ENCODE peak calls at places on chromosomes 5 and 9, in nine cellular contexts. T, W, K, D, N, R, J, A and H are unnamed samples.
A peak's percentile ranks its signal among the peaks of the same experiment; 100 is the strongest.

GRCh38 chr9:129080608-129081387 is at the start of gene DOLPP1:
- DNase-seq in R (peak; percentile 100), J (peak; percentile 98), A (peak; percentile 98), T (peak; percentile 98), N (peak; percentile 99), D (peak; percentile 96), K (peak; percentile 98), W (peak; percentile 100), H (peak; percentile 94)

GRCh38 chr9:8855046-8855445 is 1055.5 kb upstream of the DMAC1 start:
- DNase-seq in R (no peak), T (no peak), A (no peak), J (no peak), D (no peak), W (peak; percentile 47), K (no peak), N (no peak), H (no peak)

GRCh38 chr5:56099346-56099745 is 104.6 kb upstream of the IL6ST start:
- DNase-seq in W (peak; percentile 90), D (no peak), N (no peak), R (no peak), T (no peak), K (no peak), J (no peak), A (no peak), H (no peak)

GRCh38 chr9:138053321-138053868 is 175.8 kb downstream of the CACNA1B start:
- DNase-seq in J (no peak), W (no peak), A (no peak), R (peak; percentile 67), T (peak; percentile 51), N (no peak), K (no peak), D (no peak), H (no peak)

GRCh38 chr5:142886211-142886610 is 116.0 kb downstream of the ARHGAP26 start:
- DNase-seq in A (no peak), K (no peak), D (no peak), J (no peak), R (no peak), T (no peak), N (no peak), W (peak; percentile 35), H (no peak)

GRCh38 chr5:38189031-38189632 is 69.2 kb upstream of the EGFLAM start:
- DNase-seq in T (no peak), D (no peak), N (no peak), J (no peak), K (no peak), R (no peak), A (no peak), W (no peak), H (no peak)

GRCh38 chr5:58019614-58020013 is 440.3 kb downstream of the PLK2 start:
- DNase-seq in R (peak; percentile 82), K (peak; percentile 20), A (no peak), J (no peak), T (no peak), D (no peak), W (peak; percentile 83), N (peak; percentile 12), H (no peak)

GRCh38 chr5:37847978-37848425 is 8.2 kb upstream of the GDNF start:
- DNase-seq in R (no peak), A (no peak), J (no peak), K (no peak), N (no peak), T (no peak), D (no peak), W (peak; percentile 39), H (peak; percentile 25)

GRCh38 chr5:115671939-115672338 is 46.1 kb upstream of the TMED7 start:
- DNase-seq in N (no peak), R (no peak), A (no peak), W (no peak), K (no peak), J (no peak), T (no peak), D (no peak), H (no peak)

GRCh38 chr5:177607452-177608192 is 7.7 kb downstream of the B4GALT7 start:
- DNase-seq in D (peak; percentile 55), A (peak; percentile 37), W (peak; percentile 91), K (peak; percentile 71), R (peak; percentile 92), N (peak; percentile 83), J (peak; percentile 88), T (peak; percentile 92), H (no peak)

GRCh38 chr9:136007906-136008692 is 46.9 kb upstream of the UBAC1 start:
- DNase-seq in T (no peak), N (no peak), J (no peak), A (no peak), W (no peak), K (no peak), R (no peak), D (no peak), H (no peak)

GRCh38 chr9:6920040-6920439 is 162.3 kb downstream of the KDM4C start:
- DNase-seq in D (no peak), T (no peak), J (no peak), K (no peak), W (no peak), R (no peak), N (no peak), A (no peak), H (no peak)

GRCh38 chr9:133124123-133124948 is 3.3 kb upstream of the RALGDS start:
- DNase-seq in T (no peak), N (no peak), D (no peak), K (no peak), R (no peak), A (no peak), J (no peak), W (no peak), H (no peak)

GRCh38 chr5:134561871-134562296 is 36.4 kb downstream of the JADE2 start:
- DNase-seq in A (no peak), R (no peak), D (no peak), J (no peak), W (peak; percentile 93), K (no peak), N (no peak), T (no peak), H (no peak)

GRCh38 chr9:95078934-95079333 is 238.6 kb downstream of the FANCC start:
- DNase-seq in K (peak; percentile 6), R (no peak), W (no peak), N (no peak), D (no peak), J (no peak), A (no peak), T (no peak), H (no peak)

GRCh38 chr5:91283899-91284298 is 99.2 kb downstream of the ARRDC3 start:
- DNase-seq in K (no peak), D (no peak), J (no peak), R (no peak), W (peak; percentile 47), T (no peak), A (no peak), N (no peak), H (no peak)

GRCh38 chr9:6630502-6631206 is 14.9 kb downstream of the GLDC start:
- DNase-seq in D (no peak), J (no peak), N (peak; percentile 19), R (no peak), W (no peak), T (no peak), K (no peak), A (peak; percentile 9), H (peak; percentile 72)

GRCh38 chr9:78866228-78867132 is 569.6 kb downstream of the PSAT1 start:
- DNase-seq in K (no peak), R (no peak), W (peak; percentile 86), A (no peak), D (no peak), N (no peak), T (no peak), J (no peak), H (no peak)

GRCh38 chr5:179762781-179763176 is 30.2 kb downstream of the MAML1 start:
- DNase-seq in J (no peak), A (no peak), K (no peak), W (peak; percentile 32), T (no peak), R (peak; percentile 4), N (no peak), D (no peak), H (no peak)

GRCh38 chr5:134435525-134435924 is 23.8 kb upstream of the CDKN2AIPNL start:
- DNase-seq in W (no peak), J (no peak), R (no peak), A (no peak), T (no peak), D (no peak), K (no peak), N (no peak), H (no peak)

GRCh38 chr9:91681461-91682305 is 258.1 kb upstream of the NFIL3 start:
- DNase-seq in R (peak; percentile 94), A (peak; percentile 36), K (peak; percentile 68), T (peak; percentile 90), J (peak; percentile 83), D (peak; percentile 54), N (peak; percentile 78), W (peak; percentile 85), H (no peak)

GRCh38 chr5:75053286-75054109 is 1.1 kb upstream of the GCNT4 start:
- DNase-seq in J (peak; percentile 23), K (peak; percentile 45), A (peak; percentile 38), T (peak; percentile 70), D (peak; percentile 31), N (peak; percentile 63), W (peak; percentile 88), R (peak; percentile 90), H (no peak)

GRCh38 chr5:17990168-17990567 is 355.9 kb downstream of the TAF11L14 start:
- DNase-seq in J (no peak), K (no peak), A (no peak), N (no peak), T (no peak), W (no peak), D (no peak), R (no peak), H (no peak)

GRCh38 chr5:159928122-159928960 is 12.1 kb downstream of the ADRA1B start:
- DNase-seq in J (no peak), K (no peak), R (peak; percentile 83), A (no peak), D (no peak), N (no peak), T (no peak), W (peak; percentile 55), H (no peak)

GRCh38 chr5:1090538-1090937 is 21.3 kb downstream of the SLC12A7 start:
- DNase-seq in R (no peak), K (no peak), W (peak; percentile 21), N (no peak), J (no peak), T (no peak), D (no peak), A (no peak), H (no peak)

GRCh38 chr5:66222455-66222854 is 78.4 kb downstream of the SREK1 start:
- DNase-seq in A (no peak), T (no peak), J (no peak), N (no peak), D (no peak), R (no peak), W (no peak), K (no peak), H (no peak)

GRCh38 chr9:129365196-129365595 is 187.1 kb upstream of the IER5L start:
- DNase-seq in A (no peak), K (no peak), D (no peak), J (no peak), N (no peak), T (no peak), R (no peak), W (no peak), H (no peak)

GRCh38 chr9:110579763-110580255 is 268 bp upstream of the SVEP1 start:
- DNase-seq in T (no peak), K (no peak), W (peak; percentile 73), D (no peak), N (no peak), R (no peak), A (no peak), J (no peak), H (no peak)

GRCh38 chr5:131393498-131393968 is 129.7 kb downstream of the CDC42SE2 start:
- DNase-seq in K (no peak), W (peak; percentile 36), N (no peak), J (peak; percentile 53), A (no peak), T (no peak), D (no peak), R (no peak), H (no peak)

GRCh38 chr9:36116593-36116992 is 19.9 kb upstream of the GLIPR2 start:
- DNase-seq in W (no peak), T (no peak), D (no peak), A (no peak), K (no peak), J (no peak), N (no peak), R (no peak), H (no peak)